ENCODE peak calls at places on chromosomes 5 and 9, in five cellular contexts. R is endothelial cell of umbilical vein, B is fibroblast of the conjunctiva, C is astrocyte of the spinal cord, Y is Right ventricle myocardium inferior. G is an unnamed sample.

GRCh38 chr9:90505695-90506094 is 136.9 kb downstream of the DIRAS2 start:
- DNase-seq in R (no peak), B (no peak), C (no peak), Y (no peak), G (no peak)

GRCh38 chr5:59487838-59488729 is 405.4 kb downstream of the PDE4D start:
- DNase-seq in R (no peak), B (no peak), C (no peak), Y (no peak), G (no peak)

GRCh38 chr5:164649266-164649665 is 1143.8 kb downstream of the MAT2B start:
- DNase-seq in R (no peak), B (no peak), C (no peak), Y (no peak), G (no peak)

GRCh38 chr5:23507278-23507685 is at the start of gene PRDM9:
- DNase-seq in R (no peak), B (peak; percentile 44), C (peak; percentile 76), Y (peak; percentile 89), G (no peak)

GRCh38 chr5:126677101-126677500 is 76.4 kb downstream of the PHAX start:
- DNase-seq in R (no peak), B (no peak), C (no peak), Y (no peak), G (no peak)

GRCh38 chr9:114448706-114449105 is 56.6 kb downstream of the WHRN start:
- DNase-seq in R (no peak), B (no peak), C (peak; percentile 55), Y (no peak), G (peak; percentile 33)

GRCh38 chr5:1787472-1788047 is 12.1 kb downstream of the MRPL36 start:
- DNase-seq in R (no peak), B (no peak), C (no peak), Y (peak; percentile 31), G (no peak)

GRCh38 chr5:127830157-127830556 is 127.0 kb downstream of the CCDC192 start:
- DNase-seq in R (no peak), B (no peak), C (no peak), Y (no peak), G (no peak)

GRCh38 chr9:114364528-114365041 is 23.2 kb downstream of the AKNA start:
- DNase-seq in R (no peak), B (no peak), C (no peak), Y (no peak), G (no peak)

GRCh38 chr9:114240216-114240615 is 82.7 kb upstream of the ORM1 start:
- DNase-seq in R (no peak), B (no peak), C (no peak), Y (no peak), G (no peak)

GRCh38 chr5:135204151-135204600 is 170.1 kb upstream of the PITX1 start:
- DNase-seq in R (peak; percentile 5), B (no peak), C (peak; percentile 65), Y (no peak), G (peak; percentile 5)

GRCh38 chr9:114898741-114899140 is 31.6 kb downstream of the TNFSF8 start:
- DNase-seq in R (peak; percentile 81), B (no peak), C (no peak), Y (peak; percentile 85), G (no peak)

GRCh38 chr5:30347858-30348257 is 845.6 kb upstream of the CDH6 start:
- DNase-seq in R (no peak), B (no peak), C (no peak), Y (no peak), G (no peak)

GRCh38 chr5:79517601-79518000 is 3.7 kb upstream of the HOMER1 start:
- DNase-seq in R (no peak), B (no peak), C (no peak), Y (no peak), G (no peak)

GRCh38 chr5:126031989-126032716 is 391.1 kb upstream of the GRAMD2B start:
- DNase-seq in R (peak; percentile 33), B (peak; percentile 60), C (peak; percentile 87), Y (peak; percentile 78), G (peak; percentile 57)

GRCh38 chr5:40406426-40407211 is 273.1 kb upstream of the PTGER4 start:
- DNase-seq in R (peak; percentile 59), B (no peak), C (no peak), Y (no peak), G (no peak)

GRCh38 chr5:55829956-55830355 is 21.2 kb upstream of the IL31RA start:
- DNase-seq in R (no peak), B (no peak), C (no peak), Y (no peak), G (no peak)

GRCh38 chr5:7991125-7991821 is 122.3 kb downstream of the MTRR start:
- DNase-seq in R (no peak), B (no peak), C (no peak), Y (no peak), G (no peak)

GRCh38 chr5:96942911-96943310 is 7.0 kb downstream of the LNPEP start:
- DNase-seq in R (no peak), B (no peak), C (peak; percentile 9), Y (no peak), G (no peak)

GRCh38 chr5:173855162-173855994 is 32.8 kb upstream of the CPEB4 start:
- DNase-seq in R (no peak), B (no peak), C (no peak), Y (no peak), G (no peak)

GRCh38 chr5:106401561-106401960 is 1269.2 kb downstream of the EFNA5 start:
- DNase-seq in R (no peak), B (no peak), C (no peak), Y (no peak), G (no peak)

GRCh38 chr5:97043511-97043910 is 98.9 kb downstream of the LIX1 start:
- DNase-seq in R (no peak), B (no peak), C (no peak), Y (no peak), G (no peak)

GRCh38 chr9:116494815-116495634 is 192.1 kb upstream of the TRIM32 start:
- DNase-seq in R (no peak), B (no peak), C (no peak), Y (no peak), G (no peak)

GRCh38 chr9:16671591-16672137 is 198.8 kb downstream of the BNC2 start:
- DNase-seq in R (no peak), B (peak; percentile 77), C (peak; percentile 94), Y (no peak), G (peak; percentile 61)

GRCh38 chr5:81779125-81779934 is 28.4 kb upstream of the SSBP2 start:
- DNase-seq in R (peak; percentile 74), B (no peak), C (peak; percentile 53), Y (peak; percentile 85), G (peak; percentile 22)

GRCh38 chr5:126450388-126450787 is 27.2 kb downstream of the GRAMD2B start:
- DNase-seq in R (no peak), B (no peak), C (no peak), Y (no peak), G (no peak)

GRCh38 chr9:118271936-118272335 is 567.7 kb downstream of the TLR4 start:
- DNase-seq in R (no peak), B (no peak), C (peak; percentile 4), Y (no peak), G (no peak)

GRCh38 chr9:82209797-82210470 is 221.4 kb downstream of the SPATA31D1 start:
- DNase-seq in R (no peak), B (no peak), C (no peak), Y (no peak), G (no peak)

GRCh38 chr9:136799854-136800657 is 3.9 kb downstream of the CCDC183 start:
- DNase-seq in R (peak; percentile 60), B (no peak), C (peak; percentile 43), Y (peak; percentile 90), G (no peak)

GRCh38 chr9:119418721-119419120 is 49.5 kb upstream of the BRINP1 start:
- DNase-seq in R (no peak), B (no peak), C (no peak), Y (no peak), G (no peak)

GRCh38 chr5:134139891-134140469 is 25.5 kb downstream of the TCF7 start:
- DNase-seq in R (no peak), B (no peak), C (no peak), Y (no peak), G (no peak)

GRCh38 chr5:149777382-149777781 is 47.3 kb downstream of the PPARGC1B start:
- DNase-seq in R (no peak), B (no peak), C (no peak), Y (no peak), G (no peak)

GRCh38 chr9:112042769-112043168 is 132.3 kb downstream of the SUSD1 start:
- DNase-seq in R (no peak), B (no peak), C (no peak), Y (no peak), G (no peak)

GRCh38 chr5:56669534-56670483 is 145.5 kb upstream of the MAP3K1 start:
- DNase-seq in R (no peak), B (no peak), C (no peak), Y (no peak), G (no peak)